ENCODE peak calls at places on chromosomes 1 and 21, in ten cellular contexts. M, E, W, U, H, S, F, V, L and R are unnamed samples.

GRCh38 chr1:161954050-161954449 is 69.6 kb downstream of the OLFML2B start:
- DNase-seq in S (no peak), H (no peak), L (no peak), U (no peak), V (no peak), M (no peak), F (no peak), E (no peak), W (no peak), R (no peak)

GRCh38 chr21:40177979-40178378 is 310.7 kb downstream of the PCP4 start:
- DNase-seq in H (no peak), V (no peak), E (no peak), U (no peak), S (no peak), L (no peak), W (no peak), F (no peak), M (no peak), R (no peak)

GRCh38 chr1:82284213-82284612 is 483.5 kb downstream of the ADGRL2 start:
- DNase-seq in M (no peak), V (no peak), S (no peak), L (no peak), U (no peak), E (no peak), H (peak; percentile 21), W (no peak), F (no peak), R (no peak)

GRCh38 chr1:62361426-62361825 is 42.2 kb upstream of the KANK4 start:
- DNase-seq in U (no peak), W (no peak), L (no peak), V (no peak), H (no peak), E (no peak), M (no peak), S (no peak), F (no peak), R (no peak)

GRCh38 chr1:40848530-40849189 is 13.5 kb downstream of the CITED4 start:
- DNase-seq in L (peak; percentile 73), W (peak; percentile 61), S (no peak), F (peak; percentile 74), E (no peak), H (peak; percentile 68), V (peak; percentile 77), M (peak; percentile 86), U (peak; percentile 49), R (no peak)

GRCh38 chr1:166479052-166479631 is 312.3 kb upstream of the FAM78B start:
- DNase-seq in U (peak; percentile 6), F (peak; percentile 61), M (peak; percentile 80), H (peak; percentile 48), W (peak; percentile 21), S (peak; percentile 41), E (peak; percentile 47), V (peak; percentile 31), L (peak; percentile 39), R (peak; percentile 6)

GRCh38 chr21:46098303-46099141 is 610 bp downstream of the COL6A2 start:
- DNase-seq in W (peak; percentile 34), S (peak; percentile 17), E (peak; percentile 56), V (peak; percentile 86), L (peak; percentile 32), H (no peak), U (no peak), F (peak; percentile 10), M (no peak), R (no peak)

GRCh38 chr1:63891211-63891610 is 117.4 kb downstream of the ROR1 start:
- DNase-seq in L (no peak), V (no peak), F (no peak), E (no peak), H (no peak), W (no peak), M (no peak), U (no peak), S (no peak), R (no peak)

GRCh38 chr1:182235952-182236650 is 155.5 kb downstream of the GLUL start:
- DNase-seq in V (no peak), U (no peak), M (peak; percentile 91), W (peak; percentile 26), E (peak; percentile 73), L (no peak), H (peak; percentile 28), F (peak; percentile 60), S (no peak), R (no peak)

GRCh38 chr21:43981871-43982210 is 30.3 kb upstream of the TRAPPC10 start:
- DNase-seq in E (no peak), F (no peak), M (no peak), L (no peak), U (no peak), W (no peak), S (no peak), V (no peak), H (no peak), R (no peak)

GRCh38 chr21:43981151-43981870 is 30.8 kb upstream of the TRAPPC10 start:
- DNase-seq in M (no peak), F (no peak), L (no peak), V (no peak), S (no peak), U (no peak), H (no peak), E (no peak), W (no peak), R (no peak)

GRCh38 chr21:43978060-43978459 is 34.0 kb upstream of the TRAPPC10 start:
- DNase-seq in H (no peak), W (no peak), S (no peak), V (no peak), E (no peak), F (no peak), L (no peak), M (no peak), U (no peak), R (no peak)

GRCh38 chr21:43982489-43983078 is 29.5 kb upstream of the TRAPPC10 start:
- DNase-seq in V (peak; percentile 33), F (no peak), S (no peak), M (no peak), W (no peak), E (no peak), U (no peak), H (no peak), L (no peak), R (no peak)

GRCh38 chr21:43979654-43980053 is 32.5 kb upstream of the TRAPPC10 start:
- DNase-seq in F (no peak), L (no peak), E (no peak), U (no peak), H (no peak), S (no peak), W (no peak), V (no peak), M (no peak), R (no peak)
- TF ChIP-seq CTCF in F (no peak), L (peak; percentile 14), E (no peak), U (no peak), H (no peak), S (peak; percentile 3), W (no peak), V (no peak), M (peak; percentile 21), R (no peak)

DNA sequence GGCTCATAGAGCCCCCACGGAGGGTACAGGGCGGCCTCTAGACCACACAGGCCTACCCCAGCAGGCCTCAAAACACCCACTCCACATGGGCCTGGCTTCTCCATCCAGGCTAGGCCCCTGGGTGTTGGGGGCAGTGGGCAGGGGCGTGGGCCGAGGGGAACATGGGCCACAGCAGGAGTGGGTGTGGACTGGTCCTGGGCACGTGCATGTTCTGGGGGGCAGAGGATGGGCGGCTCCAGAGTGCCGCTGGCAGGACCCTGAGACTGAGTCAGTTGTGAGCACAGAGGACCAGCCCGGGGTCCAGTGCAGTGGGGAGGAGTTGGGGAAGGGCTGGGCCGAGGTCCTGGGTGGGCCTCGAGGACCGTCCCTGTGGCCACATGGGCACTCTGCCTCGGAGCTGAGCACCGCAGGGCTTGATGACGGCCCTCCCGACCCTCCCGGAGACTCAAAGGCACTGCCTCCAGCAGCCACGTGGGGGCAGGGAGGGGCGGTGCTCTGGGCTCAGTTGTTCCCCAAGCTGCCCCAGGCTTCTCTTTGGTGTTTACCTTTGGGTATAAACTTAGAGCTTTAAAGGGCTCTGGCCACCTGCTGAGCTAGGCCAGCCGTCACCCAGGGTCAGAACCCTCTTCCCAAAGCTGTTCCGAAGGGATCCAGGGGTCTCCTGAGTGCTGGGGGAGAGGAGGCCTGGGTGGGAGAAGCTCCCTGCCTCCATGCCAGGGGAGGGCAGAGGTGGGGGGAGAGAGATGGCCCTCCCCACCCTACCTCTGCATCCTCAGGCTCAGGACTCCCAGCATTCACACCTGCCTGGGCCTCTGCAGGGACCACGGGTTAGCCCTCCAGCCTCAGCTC is 79.9 kb downstream of the MORN1 start:
- DNase-seq in W (peak; percentile 55), L (peak; percentile 79), S (peak; percentile 62), H (peak; percentile 23), V (no peak), U (no peak), M (peak; percentile 79), E (peak; percentile 81), F (peak; percentile 76), R (no peak)
- TF ChIP-seq CTCF in W (peak; percentile 52), L (peak; percentile 54), S (no peak), H (peak; percentile 61), V (peak; percentile 13), U (peak; percentile 58), M (peak; percentile 63), E (no peak), F (peak; percentile 49), R (peak; percentile 53)

DNA sequence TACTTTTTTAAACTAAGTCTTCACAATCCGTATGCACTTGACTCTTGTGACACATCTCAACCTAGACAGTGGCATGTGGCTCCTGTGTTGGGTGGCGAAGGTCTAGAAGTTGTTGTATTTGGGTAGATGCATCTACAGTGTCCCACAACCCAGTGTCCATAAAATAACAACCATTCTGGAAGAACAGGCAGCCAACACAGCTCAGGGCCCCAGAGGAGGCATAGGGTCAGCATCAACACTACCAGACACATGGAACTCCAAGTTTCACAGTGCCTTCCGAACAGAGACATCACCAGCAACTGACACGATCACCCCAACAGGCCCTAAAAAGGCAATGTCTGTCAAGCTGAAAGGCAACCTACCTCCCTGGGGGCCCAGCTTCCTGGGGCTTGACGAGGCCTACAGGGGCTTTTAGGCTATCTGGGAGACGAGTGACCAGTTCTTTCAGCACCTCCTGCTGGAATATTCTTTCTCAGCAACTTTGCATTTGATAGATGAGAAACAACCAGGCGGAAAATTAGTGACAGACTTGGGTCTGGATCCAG is 5.6 kb downstream of the SH3BP5L start:
- DNase-seq in H (no peak), L (no peak), M (no peak), E (no peak), U (no peak), F (no peak), W (no peak), S (no peak), V (peak; percentile 4), R (no peak)
- TF ChIP-seq CTCF in H (no peak), L (no peak), M (peak; percentile 7), E (no peak), U (no peak), F (no peak), W (no peak), S (no peak), V (no peak), R (no peak)

DNA sequence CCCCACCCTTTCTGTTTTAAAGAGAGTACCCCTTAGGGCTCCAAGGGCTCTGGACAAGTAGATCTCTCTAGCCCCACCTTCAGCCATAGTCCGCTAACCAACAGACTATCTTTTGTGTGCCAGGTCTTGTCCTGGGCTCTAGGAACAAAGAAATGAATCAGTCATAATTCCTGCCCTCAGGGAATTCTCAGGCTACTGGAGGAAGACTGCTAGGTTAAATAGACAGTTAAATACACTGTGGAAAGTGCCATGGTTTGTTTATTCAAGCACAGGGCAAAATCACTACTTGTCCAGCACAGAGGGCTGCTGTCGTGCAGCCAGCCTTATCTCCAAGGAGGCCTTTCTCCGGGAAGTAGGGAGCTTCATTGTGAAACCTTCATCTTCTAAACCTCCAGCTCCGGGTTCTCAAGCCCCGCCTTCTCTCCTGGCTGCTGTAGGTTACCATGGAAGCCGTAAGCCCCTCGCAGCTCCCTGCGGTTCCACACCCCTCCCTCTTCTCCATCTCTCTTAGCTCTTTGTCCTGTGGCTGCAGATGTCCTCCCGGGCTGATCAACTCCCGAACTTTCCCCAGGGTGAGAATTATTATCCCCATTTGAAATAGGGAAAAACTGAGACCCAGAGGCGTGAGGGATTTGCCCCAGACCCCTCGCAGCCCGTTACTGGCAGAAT is 29.8 kb downstream of the SHISAL2A start:
- DNase-seq in V (peak; percentile 40), S (no peak), U (no peak), E (no peak), L (peak; percentile 80), H (peak; percentile 98), W (no peak), F (no peak), M (no peak), R (no peak)
- TF ChIP-seq CTCF in V (no peak), S (no peak), U (no peak), E (no peak), L (no peak), H (no peak), W (no peak), F (no peak), M (no peak), R (no peak)